ENCODE peak calls at places on chromosome 17, in eight cellular contexts. E is tibial artery, H is left ventricle myocardium inferior, M is cardiac muscle cell, N is iPS DF 6.9, K is A549, V is left lung, I is fibroblast of lung. X is an unnamed sample. For H3K4me1, the result is how much of the 10 kb centered on the place peaks cover.

GRCh38 chr17:82077617-82078358 is 12.2 kb upstream of the DUS1L start:
- DNase-seq in H (no peak), M (peak), N (no peak), K (no peak), I (no peak), E (no peak), V (no peak), X (no peak)

GRCh38 chr17:43365356-43365755 is 33.4 kb upstream of the ARL4D start:
- DNase-seq in N (no peak), E (no peak), V (no peak), H (no peak), I (no peak), M (no peak), K (no peak), X (no peak)

GRCh38 chr17:49748791-49749190 is 15.1 kb downstream of the FAM117A start:
- DNase-seq in M (no peak), K (no peak), V (no peak), I (no peak), E (no peak), H (no peak), N (no peak), X (no peak)

GRCh38 chr17:46202482-46202881 is 9.3 kb upstream of the KANSL1 start:
- DNase-seq in K (no peak), N (no peak), H (no peak), E (no peak), V (no peak), I (no peak), M (no peak), X (no peak)

GRCh38 chr17:5522476-5522875 is 36.1 kb downstream of the MIS12 start:
- DNase-seq in K (no peak), N (no peak), V (no peak), I (no peak), H (no peak), M (no peak), E (no peak), X (no peak)

GRCh38 chr17:1907818-1908698 is 78.3 kb downstream of the RPA1 start:
- DNase-seq in M (peak), H (no peak), V (no peak), K (no peak), I (peak), E (no peak), N (no peak), X (peak)

GRCh38 chr17:21218101-21218500 is 4.1 kb upstream of the TMEM11 start:
- DNase-seq in V (no peak), K (no peak), M (peak), I (no peak), E (no peak), H (no peak), N (no peak), X (no peak)

GRCh38 chr17:40608061-40608581 is 39.5 kb downstream of the SMARCE1 start:
- DNase-seq in N (no peak), K (no peak), H (no peak), M (no peak), I (no peak), E (no peak), V (no peak), X (no peak)

GRCh38 chr17:35666967-35667552 is 64.4 kb upstream of the RASL10B start:
- DNase-seq in I (no peak), E (no peak), N (no peak), H (no peak), V (no peak), M (no peak), K (no peak), X (peak)

GRCh38 chr17:38982858-38983746 is 15.9 kb upstream of the FBXO47 start:
- DNase-seq in I (peak), N (no peak), E (no peak), V (no peak), H (no peak), K (peak), M (peak), X (peak)

GRCh38 chr17:50210249-50211225 is 9.1 kb upstream of the COL1A1 start:
- DNase-seq in K (peak), V (peak), M (peak), N (no peak), I (peak), H (peak), E (peak), X (peak)

GRCh38 chr17:56937688-56938087 is 23.2 kb downstream of the COIL start:
- DNase-seq in I (no peak), K (no peak), V (no peak), N (no peak), H (no peak), M (no peak), E (no peak), X (no peak)

GRCh38 chr17:35855965-35856364 is 12.7 kb downstream of the HEATR9 start:
- DNase-seq in I (no peak), E (no peak), V (no peak), K (no peak), H (no peak), M (no peak), N (no peak), X (no peak)

GRCh38 chr17:57817299-57817698 is 32.5 kb downstream of the MRPS23 start:
- DNase-seq in M (no peak), I (no peak), H (no peak), V (no peak), E (no peak), K (no peak), N (no peak), X (no peak)

GRCh38 chr17:79942591-79943353 is 92.9 kb downstream of the TBC1D16 start:
- DNase-seq in M (peak), E (peak), N (no peak), K (no peak), V (peak), H (peak), I (peak), X (peak)

GRCh38 chr17:10624966-10625365 is 32.1 kb downstream of the MYH3 start:
- DNase-seq in M (no peak), K (no peak), E (no peak), I (no peak), H (no peak), V (no peak), N (no peak), X (no peak)

GRCh38 chr17:46003907-46004748 is 5.1 kb downstream of the STH start:
- DNase-seq in H (peak), M (peak), K (no peak), E (peak), N (no peak), V (no peak), I (peak), X (peak)

GRCh38 chr17:31531336-31532160 is 140.1 kb downstream of the RAB11FIP4 start:
- DNase-seq in V (no peak), M (no peak), I (no peak), E (no peak), N (no peak), K (no peak), H (no peak), X (no peak)

GRCh38 chr17:48998557-48999440 is 1.6 kb downstream of the IGF2BP1 start:
- DNase-seq in V (no peak), H (no peak), K (no peak), E (no peak), M (peak), N (no peak), I (peak), X (no peak)

GRCh38 chr17:67503184-67503583 is 126.1 kb downstream of the PITPNC1 start:
- DNase-seq in N (no peak), M (no peak), H (no peak), I (no peak), V (no peak), K (no peak), E (no peak), X (no peak)

GRCh38 chr17:17724307-17724921 is 43.2 kb downstream of the RAI1 start:
- DNase-seq in K (no peak), I (peak), H (no peak), N (no peak), M (peak), V (no peak), E (no peak), X (peak)

GRCh38 chr17:53629188-53629587 is 193.5 kb upstream of the KIF2B start:
- DNase-seq in V (no peak), H (no peak), E (no peak), I (peak), M (peak), K (no peak), N (no peak), X (peak)

GRCh38 chr17:67686246-67686645 is 31.5 kb upstream of the NOL11 start:
- DNase-seq in I (no peak), E (no peak), V (no peak), H (no peak), N (no peak), K (no peak), M (no peak), X (no peak)

GRCh38 chr17:38357488-38358123 is 6.0 kb downstream of the SOCS7 start:
- DNase-seq in E (no peak), K (no peak), I (no peak), H (no peak), M (no peak), V (no peak), N (no peak), X (no peak)

GRCh38 chr17:17500999-17501605 is 4.9 kb upstream of the RASD1 start:
- DNase-seq in I (no peak), V (no peak), E (no peak), M (no peak), K (no peak), H (no peak), N (no peak), X (no peak)

GRCh38 chr17:4742629-4743028 is 2.9 kb upstream of the CXCL16 start:
- DNase-seq in K (no peak), I (no peak), M (peak), H (no peak), N (no peak), E (no peak), V (no peak), X (no peak)

GRCh38 chr17:49260922-49261291 is 30.3 kb upstream of the PHOSPHO1 start:
- DNase-seq in N (no peak), V (no peak), E (no peak), K (no peak), H (no peak), I (no peak), M (no peak), X (no peak)

GRCh38 chr17:7955414-7956042 is 23.5 kb downstream of the CNTROB start:
- DNase-seq in H (no peak), E (no peak), I (no peak), N (no peak), K (no peak), V (no peak), M (peak), X (no peak)

GRCh38 chr17:31508310-31509094 is 117.0 kb downstream of the RAB11FIP4 start:
- DNase-seq in I (no peak), N (no peak), K (peak), E (no peak), H (no peak), V (no peak), M (peak), X (no peak)

GRCh38 chr17:9021158-9021984 is at the start of gene NTN1:
- DNase-seq in H (peak), M (peak), K (no peak), E (peak), I (peak), V (no peak), N (no peak), X (peak)

GRCh38 chr17:27506348-27507218 is 50.3 kb downstream of the KSR1 start:
- DNase-seq in V (peak), H (no peak), I (no peak), N (no peak), K (no peak), M (peak), E (no peak), X (peak)

GRCh38 chr17:57946798-57947358 is 8.3 kb downstream of the CUEDC1 start:
- DNase-seq in E (peak), N (no peak), K (peak), V (peak), I (peak), H (no peak), M (peak), X (peak)

GRCh38 chr17:9294661-9295210 is 273.4 kb downstream of the NTN1 start:
- DNase-seq in I (no peak), K (no peak), N (no peak), H (no peak), M (no peak), V (no peak), E (no peak), X (no peak)

GRCh38 chr17:59853168-59853918 is 39.4 kb downstream of the TUBD1 start:
- DNase-seq in M (peak), K (peak), H (no peak), I (peak), V (no peak), N (no peak), E (peak), X (peak)

DNA sequence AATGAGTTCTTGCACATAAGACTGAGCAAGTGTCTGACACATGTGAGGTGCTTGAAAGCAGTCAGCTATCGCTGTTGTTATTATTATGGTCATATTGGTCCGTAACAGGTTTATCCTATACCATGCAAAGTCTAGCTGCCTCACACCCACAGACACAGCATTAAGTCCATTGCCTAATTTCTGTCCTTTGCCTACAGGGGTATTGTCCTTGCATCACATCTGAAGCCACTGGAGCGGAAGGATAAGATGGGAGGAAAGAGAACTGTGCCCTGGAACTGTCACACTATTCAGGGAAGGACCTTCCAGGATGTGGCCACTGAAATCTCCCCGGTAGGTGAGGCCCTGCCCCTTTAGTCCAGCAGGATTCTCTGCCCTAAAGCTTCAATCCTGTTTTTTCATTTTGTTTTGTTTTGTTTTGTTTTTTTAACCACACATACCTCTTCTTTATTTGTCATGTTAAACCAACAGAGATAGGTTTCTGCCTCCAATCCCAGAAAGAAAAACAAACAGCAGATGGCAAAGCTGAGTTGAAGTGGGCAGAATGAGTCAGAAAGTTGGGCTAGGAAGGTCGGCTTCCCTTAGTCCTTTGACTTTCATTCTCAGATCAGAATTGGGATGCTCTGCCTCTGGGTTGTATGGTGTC is 2.2 kb upstream of the EFTUD2 start:
- DNase-seq in E (peak), I (peak), M (peak), N (no peak), H (no peak), V (no peak), K (no peak), X (peak)
- H3K4me1 ChIP-seq in E (under half), I (under half), M (under half), N (under half), H (under half), V (half or more), K (half or more), X (under half)

GRCh38 chr17:41837761-41838538 is at the start of gene KLHL10:
- DNase-seq in N (no peak), M (peak), E (no peak), K (no peak), V (no peak), I (no peak), H (no peak), X (no peak)

GRCh38 chr17:41835800-41836549 is at the start of gene NT5C3B:
- DNase-seq in K (peak), I (no peak), N (no peak), H (peak), E (peak), V (peak), M (peak), X (no peak)

GRCh38 chr17:41835214-41835799 is 725 bp downstream of the NT5C3B start:
- DNase-seq in M (no peak), N (no peak), H (no peak), K (peak), E (peak), I (no peak), V (no peak), X (no peak)

DNA sequence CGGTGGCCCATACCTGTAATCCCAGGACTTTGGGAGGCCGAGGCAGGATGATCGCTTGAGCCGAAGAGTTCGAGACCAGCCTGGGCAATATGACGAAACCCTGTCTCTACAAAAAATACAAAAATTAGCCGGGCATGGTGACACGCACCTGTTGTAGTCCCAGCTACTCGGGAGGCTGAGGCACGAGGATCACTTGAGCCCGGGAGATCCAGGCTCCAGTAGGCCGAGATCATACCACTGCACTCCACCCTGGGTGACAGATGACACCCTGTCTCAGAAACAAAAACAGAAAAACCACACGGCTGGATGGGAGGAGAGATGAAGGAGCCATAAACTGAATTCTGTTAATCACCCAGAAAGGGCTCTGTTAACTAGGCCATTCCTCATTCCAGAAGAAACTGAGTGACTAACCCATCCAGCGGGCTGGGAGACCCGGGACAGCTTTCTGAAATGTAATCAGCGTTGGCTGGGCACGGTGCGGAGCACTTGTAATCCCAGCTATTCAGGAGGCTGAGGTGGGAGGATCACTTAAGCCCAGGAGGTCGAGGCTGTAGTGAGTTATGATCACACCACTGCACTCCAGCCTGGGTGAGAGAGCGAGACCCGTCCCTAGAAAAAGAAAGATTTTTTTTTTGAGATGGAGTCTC is 641 bp upstream of the NT5C3B start:
- DNase-seq in I (no peak), K (no peak), M (no peak), E (no peak), V (no peak), N (no peak), H (no peak), X (no peak)
- H3K27ac ChIP-seq in I (no peak), K (peak), M (no peak), E (peak), V (no peak), N (no peak), H (peak), X (no peak)

GRCh38 chr17:70374496-70374895 is 205.2 kb downstream of the KCNJ2 start:
- DNase-seq in N (no peak), H (no peak), V (no peak), K (no peak), E (no peak), I (no peak), M (no peak), X (no peak)
- H3K4me1 ChIP-seq in N (under half), H (under half), V (under half), K (under half), E (under half), I (under half), M (under half), X (under half)

DNA sequence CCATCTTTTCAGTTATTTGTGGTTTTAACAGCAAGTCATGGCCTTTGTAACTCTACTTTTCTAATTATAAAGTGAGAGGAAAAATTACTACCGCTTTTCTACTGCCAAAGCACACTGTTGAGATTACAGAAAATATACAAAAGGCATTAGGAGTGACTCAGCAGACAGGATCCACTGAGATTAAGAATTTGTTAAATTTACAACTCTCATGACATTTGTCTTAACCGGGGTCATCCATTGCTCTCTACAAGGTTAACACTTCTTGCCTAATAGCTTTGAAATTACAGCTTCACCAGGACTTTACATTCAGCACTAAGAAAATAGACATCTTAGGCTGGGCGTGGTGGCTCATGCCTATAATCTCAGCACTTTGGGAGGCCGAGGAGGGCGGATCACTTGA is 93.4 kb downstream of the SSH2 start:
- DNase-seq in I (peak), K (no peak), E (no peak), H (no peak), V (no peak), N (no peak), M (peak), X (peak)
- H3K27ac ChIP-seq in I (no peak), K (peak), E (no peak), H (no peak), V (peak), N (no peak), M (no peak), X (no peak)

DNA sequence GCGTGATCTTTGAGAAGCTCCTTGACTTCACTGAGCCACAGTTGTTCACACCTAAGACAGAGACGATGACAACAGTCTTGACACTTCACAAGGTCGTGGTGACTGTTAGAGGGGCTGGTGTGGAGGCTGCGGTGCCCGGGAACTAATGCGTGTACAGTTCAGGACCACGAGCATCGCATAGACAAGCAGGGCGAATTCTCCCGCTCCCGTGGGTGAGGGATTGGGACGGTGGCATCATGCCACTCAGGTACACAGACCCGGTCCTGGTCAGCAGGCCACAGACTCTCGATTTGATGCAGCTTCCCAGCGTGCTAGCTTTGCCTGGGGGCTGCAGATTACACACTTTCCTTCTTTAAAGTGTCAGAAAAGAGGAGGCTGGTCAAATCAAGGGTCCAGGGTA is 24.7 kb downstream of the CEP295NL start:
- DNase-seq in V (no peak), E (no peak), K (no peak), I (no peak), H (no peak), M (no peak), N (no peak), X (no peak)
- H3K4me1 ChIP-seq in V (half or more), E (under half), K (under half), I (under half), H (half or more), M (under half), N (under half), X (under half)

DNA sequence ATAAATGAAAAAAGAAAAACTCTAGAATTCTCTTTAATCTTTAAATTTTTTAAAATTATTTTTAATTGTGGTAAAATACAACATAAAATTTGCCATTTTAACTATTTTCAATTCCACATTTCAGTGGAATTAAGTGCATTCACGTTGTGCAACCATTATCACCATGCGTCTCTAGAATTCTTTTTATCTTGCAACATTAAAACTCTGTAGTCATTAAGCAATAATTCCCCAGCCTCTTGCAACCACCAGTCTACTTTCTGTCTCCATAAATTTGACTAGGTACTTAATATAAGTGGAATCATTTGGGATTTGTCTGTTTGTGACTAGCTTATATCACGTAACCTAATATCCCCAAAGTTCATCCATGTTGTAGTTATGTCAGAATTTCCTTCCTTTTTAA is 79.1 kb downstream of the TAOK1 start:
- DNase-seq in H (no peak), E (no peak), M (peak), K (no peak), V (no peak), I (peak), N (no peak), X (no peak)
- H3K27ac ChIP-seq in H (no peak), E (no peak), M (no peak), K (no peak), V (no peak), I (no peak), N (no peak), X (no peak)

GRCh38 chr17:77410470-77410869 is 269.7 kb downstream of the SEC14L1 start:
- DNase-seq in N (no peak), V (no peak), I (no peak), H (no peak), K (no peak), E (no peak), M (no peak), X (no peak)
- H3K4me1 ChIP-seq in N (under half), V (half or more), I (under half), H (half or more), K (half or more), E (under half), M (under half), X (half or more)

X was measured in astrocyte.